ENCODE peak calls at places on chromosomes 1 and 21, in seven cellular contexts. N is GM12864, E is progenitor cell of endocrine pancreas, Y is ovary, J is GM20000, F is fibroblast of lung, R is GM23338. K is an unnamed sample.

GRCh38 chr1:201406831-201407406 is 7.8 kb upstream of the LAD1 start:
- DNase-seq in N (no peak), E (no peak), Y (no peak), J (no peak), F (no peak), R (no peak), K (no peak)

GRCh38 chr1:166838766-166839599 is at the start of gene POGK:
- DNase-seq in N (peak), E (peak), Y (peak), J (peak), F (peak), R (peak), K (peak)

GRCh38 chr1:59499273-59499955 is 202.5 kb downstream of the FGGY start:
- DNase-seq in N (no peak), E (no peak), Y (no peak), J (no peak), F (no peak), R (no peak), K (no peak)

GRCh38 chr1:111989531-111990025 is at the start of gene KCND3:
- DNase-seq in N (no peak), E (no peak), Y (peak), J (peak), F (peak), R (peak), K (peak)

GRCh38 chr1:32769524-32770220 is 47.5 kb downstream of the YARS1 start:
- DNase-seq in N (no peak), E (no peak), Y (peak), J (peak), F (peak), R (no peak), K (no peak)

GRCh38 chr1:158124999-158125398 is 55.7 kb upstream of the CD1D start:
- DNase-seq in N (peak), E (peak), Y (peak), J (peak), F (peak), R (peak), K (peak)

GRCh38 chr1:201138311-201138840 is 11.4 kb upstream of the ASCL5 start:
- DNase-seq in N (no peak), E (no peak), Y (no peak), J (no peak), F (no peak), R (no peak), K (no peak)

GRCh38 chr1:40383095-40383487 is 9.6 kb downstream of the SMAP2 start:
- DNase-seq in N (no peak), E (no peak), Y (no peak), J (no peak), F (no peak), R (peak), K (no peak)

GRCh38 chr21:45129231-45129923 is 55.0 kb downstream of the ADARB1 start:
- DNase-seq in N (no peak), E (no peak), Y (peak), J (no peak), F (no peak), R (no peak), K (no peak)

GRCh38 chr1:38615680-38616079 is 243.9 kb downstream of the RRAGC start:
- DNase-seq in N (no peak), E (no peak), Y (no peak), J (no peak), F (no peak), R (no peak), K (peak)

GRCh38 chr1:9128520-9129371 is at the start of gene GPR157:
- DNase-seq in N (no peak), E (peak), Y (peak), J (peak), F (peak), R (peak), K (peak)

GRCh38 chr1:4596486-4596885 is 57.9 kb upstream of the AJAP1 start:
- DNase-seq in N (no peak), E (no peak), Y (no peak), J (no peak), F (no peak), R (no peak), K (no peak)

GRCh38 chr1:2049517-2050481 is at the start of gene PRKCZ:
- DNase-seq in N (no peak), E (peak), Y (peak), J (peak), F (no peak), R (peak), K (peak)

GRCh38 chr1:213176341-213176740 is 125.3 kb downstream of the RPS6KC1 start:
- DNase-seq in N (no peak), E (no peak), Y (no peak), J (no peak), F (no peak), R (peak), K (no peak)

GRCh38 chr1:198437352-198437751 is 103.1 kb downstream of the ATP6V1G3 start:
- DNase-seq in N (no peak), E (no peak), Y (no peak), J (no peak), F (no peak), R (no peak), K (no peak)

GRCh38 chr1:236354330-236355147 is 39.5 kb upstream of the EDARADD start:
- DNase-seq in N (no peak), E (no peak), Y (no peak), J (no peak), F (peak), R (no peak), K (no peak)

GRCh38 chr1:117600966-117601365 is 4.9 kb upstream of the TENT5C start:
- DNase-seq in N (no peak), E (no peak), Y (no peak), J (no peak), F (no peak), R (no peak), K (no peak)

GRCh38 chr1:18643154-18644012 is 12.7 kb downstream of the PAX7 start:
- DNase-seq in N (no peak), E (no peak), Y (no peak), J (peak), F (no peak), R (peak), K (peak)

GRCh38 chr1:66809245-66809644 is 8.2 kb upstream of the INSL5 start:
- DNase-seq in N (no peak), E (no peak), Y (no peak), J (no peak), F (no peak), R (no peak), K (no peak)

GRCh38 chr1:177858222-177858894 is 111.5 kb downstream of the SEC16B start:
- DNase-seq in N (no peak), E (no peak), Y (no peak), J (no peak), F (peak), R (no peak), K (no peak)

GRCh38 chr1:156486421-156487344 is 13.9 kb downstream of the MEF2D start:
- DNase-seq in N (no peak), E (no peak), Y (no peak), J (no peak), F (no peak), R (no peak), K (no peak)

GRCh38 chr1:12180315-12180714 is 13.5 kb downstream of the TNFRSF1B start:
- DNase-seq in N (no peak), E (no peak), Y (no peak), J (no peak), F (no peak), R (no peak), K (no peak)

GRCh38 chr1:53949651-53950050 is 3.5 kb downstream of the LRRC42 start:
- DNase-seq in N (no peak), E (no peak), Y (no peak), J (no peak), F (no peak), R (peak), K (no peak)

GRCh38 chr1:77134359-77134758 is 84.9 kb downstream of the PIGK start:
- DNase-seq in N (no peak), E (no peak), Y (no peak), J (no peak), F (peak), R (no peak), K (no peak)

GRCh38 chr1:41382531-41383090 is 21.4 kb downstream of the FOXO6 start:
- DNase-seq in N (no peak), E (no peak), Y (peak), J (no peak), F (no peak), R (peak), K (no peak)

GRCh38 chr1:37999434-38000232 is 5.7 kb downstream of the FHL3 start:
- DNase-seq in N (no peak), E (no peak), Y (peak), J (peak), F (peak), R (peak), K (peak)

GRCh38 chr1:220690140-220691038 is at the start of gene C1orf115:
- DNase-seq in N (peak), E (peak), Y (peak), J (peak), F (peak), R (peak), K (peak)

GRCh38 chr1:29515188-29515955 is 279.1 kb downstream of the PTPRU start:
- DNase-seq in N (no peak), E (no peak), Y (no peak), J (no peak), F (no peak), R (no peak), K (no peak)

GRCh38 chr1:180237850-180238476 is 7.9 kb downstream of the LHX4 start:
- DNase-seq in N (no peak), E (no peak), Y (no peak), J (no peak), F (no peak), R (no peak), K (no peak)

GRCh38 chr1:235583511-235584001 is 66.0 kb downstream of the GNG4 start:
- DNase-seq in N (no peak), E (no peak), Y (peak), J (no peak), F (no peak), R (no peak), K (no peak)

GRCh38 chr1:63746129-63746864 is 27.5 kb upstream of the ROR1 start:
- DNase-seq in N (no peak), E (no peak), Y (no peak), J (no peak), F (peak), R (peak), K (peak)

GRCh38 chr1:239418683-239419082 is 32.3 kb downstream of the CHRM3 start:
- DNase-seq in N (no peak), E (no peak), Y (no peak), J (no peak), F (no peak), R (no peak), K (no peak)

GRCh38 chr1:89990976-89991831 is 3.7 kb upstream of the ZNF326 start:
- DNase-seq in N (no peak), E (no peak), Y (no peak), J (no peak), F (no peak), R (no peak), K (no peak)

GRCh38 chr1:19203440-19203839 is 6.6 kb downstream of the UBR4 start:
- DNase-seq in N (no peak), E (no peak), Y (no peak), J (no peak), F (peak), R (no peak), K (no peak)

DNA sequence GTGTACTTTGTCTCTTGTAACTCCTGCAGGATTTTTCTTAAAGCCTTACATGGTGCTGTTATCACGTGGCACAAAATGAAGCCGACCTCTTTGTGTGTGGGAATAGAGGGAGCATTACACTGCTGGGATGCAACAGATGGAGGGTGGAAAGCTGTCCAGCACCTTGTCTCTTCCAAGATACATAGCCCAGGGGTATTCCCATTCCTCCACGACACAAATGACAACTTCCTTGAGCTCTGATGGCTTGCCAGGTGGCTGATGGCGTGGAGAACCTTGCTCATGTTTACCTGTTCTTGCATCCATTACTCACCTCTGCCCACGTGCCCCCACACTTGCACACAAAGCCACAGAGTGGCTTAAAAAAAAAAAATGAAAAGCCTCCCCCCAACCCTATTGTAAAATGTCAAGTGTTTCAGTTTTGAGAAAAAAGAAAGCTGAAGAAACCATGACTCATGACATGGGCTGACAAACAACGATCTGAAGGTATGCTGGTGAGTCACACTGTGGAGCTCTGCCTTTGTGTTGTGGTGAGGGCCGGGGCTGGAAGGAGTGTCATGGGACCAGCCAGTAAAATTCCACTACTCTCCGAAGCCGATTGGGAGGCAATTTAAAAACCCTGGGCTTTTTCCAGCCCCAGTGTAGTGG is 32.0 kb upstream of the ATP5PO start:
- DNase-seq in N (no peak), E (peak), Y (peak), J (peak), F (peak), R (peak), K (peak)
- TF ChIP-seq CTCF in N (no peak), E (no peak), Y (no peak), J (no peak), F (no peak), R (no peak), K (no peak)

GRCh38 chr1:65717815-65718454 is 74.8 kb upstream of the PDE4B start:
- DNase-seq in N (no peak), E (no peak), Y (no peak), J (no peak), F (peak), R (peak), K (peak)
- TF ChIP-seq CTCF in N (peak), E (no peak), Y (no peak), J (no peak), F (peak), R (peak), K (no peak)

DNA sequence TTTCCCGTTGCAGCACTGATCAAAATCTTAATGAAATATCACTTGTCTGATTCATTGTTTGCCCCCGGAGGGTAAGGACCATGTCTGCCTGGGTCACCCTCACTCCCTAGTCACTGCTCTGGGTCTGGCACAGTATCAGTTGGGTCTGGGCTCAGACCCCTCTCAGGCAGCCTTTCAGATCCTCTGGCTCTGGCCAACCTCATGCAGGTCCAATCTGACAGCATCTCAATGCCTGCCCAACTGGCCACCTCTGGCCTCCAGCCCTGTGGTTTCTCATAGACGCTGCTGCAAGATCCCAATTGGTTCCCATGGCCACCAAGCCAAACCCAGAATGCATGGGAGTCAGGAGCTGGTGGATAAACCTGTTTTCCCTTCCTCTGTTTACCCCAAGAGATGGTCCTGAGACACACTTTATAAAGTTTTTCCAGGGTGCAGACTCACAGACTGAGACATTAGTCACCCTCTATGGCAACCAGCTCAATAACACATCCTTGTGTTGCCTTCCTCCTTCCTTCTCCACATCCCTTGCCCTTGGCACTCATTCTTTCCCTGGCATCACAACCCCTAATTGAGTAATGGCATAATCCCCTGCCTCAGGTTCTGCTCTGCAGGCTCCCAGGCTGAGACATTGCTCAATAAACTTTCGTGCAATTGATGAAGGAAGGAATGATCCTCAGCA is 199.2 kb downstream of the GRIK3 start:
- DNase-seq in N (no peak), E (no peak), Y (no peak), J (no peak), F (no peak), R (no peak), K (no peak)
- TF ChIP-seq CTCF in N (no peak), E (no peak), Y (no peak), J (no peak), F (no peak), R (no peak), K (no peak)

DNA sequence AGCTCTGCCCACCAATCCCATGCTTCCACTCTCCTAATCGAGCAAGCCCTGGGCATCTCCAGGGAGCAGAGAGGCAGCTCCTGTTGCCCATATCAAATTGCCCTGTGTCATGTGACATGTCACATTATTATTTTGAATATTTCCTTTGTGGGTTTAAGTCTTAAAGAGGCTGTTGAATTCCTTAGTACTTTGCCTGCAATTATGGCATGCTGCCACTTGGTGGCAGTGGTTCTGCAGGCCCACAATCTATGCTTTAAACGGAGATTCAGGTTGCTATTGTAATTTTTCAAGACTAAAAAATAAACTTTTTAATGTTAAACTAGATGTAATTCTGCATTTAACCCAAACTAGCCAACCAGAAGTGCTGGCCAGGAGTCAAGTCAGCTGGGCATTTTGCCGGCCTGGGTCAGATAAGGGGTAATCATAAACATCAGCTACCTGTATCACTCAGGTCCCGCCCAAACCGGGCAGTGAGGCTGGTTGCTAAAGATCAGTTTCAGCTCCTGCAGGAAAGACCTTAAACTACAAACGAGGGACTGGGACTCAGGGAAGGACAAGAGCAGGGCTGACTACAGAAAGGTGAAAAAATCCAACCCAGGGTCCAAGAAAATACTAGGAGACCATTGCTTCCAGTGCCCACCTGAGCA is 37.3 kb upstream of the ARHGEF16 start:
- DNase-seq in N (no peak), E (no peak), Y (no peak), J (no peak), F (no peak), R (no peak), K (no peak)
- TF ChIP-seq CTCF in N (peak), E (peak), Y (no peak), J (peak), F (no peak), R (peak), K (peak)

GRCh38 chr1:225572422-225572821 is 80.5 kb downstream of the ENAH start:
- DNase-seq in N (no peak), E (no peak), Y (no peak), J (no peak), F (peak), R (no peak), K (no peak)
- TF ChIP-seq CTCF in N (no peak), E (no peak), Y (peak), J (no peak), F (peak), R (no peak), K (no peak)

GRCh38 chr1:88302843-88303486 is 381.1 kb upstream of the PKN2 start:
- DNase-seq in N (no peak), E (no peak), Y (peak), J (no peak), F (peak), R (peak), K (no peak)
- TF ChIP-seq CTCF in N (peak), E (peak), Y (peak), J (no peak), F (peak), R (peak), K (no peak)

GRCh38 chr1:206931709-206932108 is 10.0 kb upstream of the FCMR start:
- DNase-seq in N (no peak), E (no peak), Y (no peak), J (no peak), F (no peak), R (peak), K (no peak)
- TF ChIP-seq CTCF in N (peak), E (no peak), Y (no peak), J (peak), F (no peak), R (peak), K (no peak)

GRCh38 chr1:100736766-100737165 is 17.2 kb downstream of the VCAM1 start:
- DNase-seq in N (no peak), E (no peak), Y (no peak), J (no peak), F (peak), R (no peak), K (no peak)
- TF ChIP-seq CTCF in N (no peak), E (no peak), Y (no peak), J (no peak), F (no peak), R (no peak), K (no peak)

GRCh38 chr1:5621692-5622091 is 370.5 kb downstream of the NPHP4 start:
- DNase-seq in N (no peak), E (no peak), Y (no peak), J (no peak), F (no peak), R (no peak), K (no peak)

GRCh38 chr1:5622412-5622811 is 369.8 kb downstream of the NPHP4 start:
- DNase-seq in N (no peak), E (no peak), Y (no peak), J (no peak), F (no peak), R (no peak), K (no peak)

GRCh38 chr1:5619469-5619868 is 372.8 kb downstream of the NPHP4 start:
- DNase-seq in N (no peak), E (no peak), Y (no peak), J (no peak), F (no peak), R (no peak), K (no peak)

GRCh38 chr1:5620418-5620817 is 371.8 kb downstream of the NPHP4 start:
- DNase-seq in N (no peak), E (no peak), Y (no peak), J (no peak), F (no peak), R (no peak), K (no peak)

DNA sequence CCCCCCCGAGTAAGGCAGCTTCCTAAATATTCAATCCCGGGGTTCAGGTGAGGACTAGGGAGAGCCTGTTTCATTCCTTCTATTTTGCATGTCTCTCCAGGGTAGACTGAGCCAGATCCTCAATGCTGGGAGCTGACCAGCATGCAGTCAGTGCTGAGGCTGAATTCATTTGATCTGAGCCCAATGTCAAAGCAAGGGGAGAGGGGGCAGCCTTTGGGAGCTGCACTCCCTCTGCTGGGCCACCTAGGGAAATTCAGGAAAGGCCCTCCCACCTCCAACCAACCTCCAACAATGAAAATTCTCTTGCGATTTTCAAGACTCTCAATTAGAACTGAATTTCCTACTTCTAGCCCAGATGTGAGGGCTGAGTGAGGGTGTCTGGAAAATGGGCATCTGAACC is 371.2 kb downstream of the NPHP4 start:
- DNase-seq in N (no peak), E (peak), Y (no peak), J (no peak), F (no peak), R (no peak), K (no peak)
- TF ChIP-seq CTCF in N (peak), E (peak), Y (no peak), J (no peak), F (no peak), R (no peak), K (no peak)

GRCh38 chr1:173562813-173563212 is 40.1 kb downstream of the SLC9C2 start:
- DNase-seq in N (no peak), E (no peak), Y (no peak), J (no peak), F (no peak), R (peak), K (no peak)
- TF ChIP-seq CTCF in N (no peak), E (peak), Y (no peak), J (no peak), F (no peak), R (peak), K (no peak)